ENCODE peak calls at places on chromosomes 5 and 9, in nine cellular contexts. G, T, N, M, I, Y, U, W and Z are unnamed samples.
A peak's percentile ranks its signal among the peaks of the same experiment; 100 is the strongest.

GRCh38 chr5:53820119-53820801 is 259.8 kb downstream of the NDUFS4 start:
- DNase-seq in T (no peak), M (no peak), N (no peak), Y (no peak), W (no peak), G (no peak), I (no peak), U (no peak), Z (no peak)

GRCh38 chr9:137045294-137046093 is 483 bp downstream of the NPDC1 start:
- DNase-seq in Y (no peak), I (peak; percentile 62), M (peak; percentile 79), G (no peak), U (no peak), T (no peak), W (no peak), N (no peak), Z (no peak)

GRCh38 chr9:112532427-112532826 is 45.8 kb downstream of the KIAA1958 start:
- DNase-seq in U (no peak), Y (no peak), M (no peak), T (no peak), I (no peak), N (no peak), W (no peak), G (peak; percentile 39), Z (no peak)

GRCh38 chr9:16266648-16267276 is 603.7 kb downstream of the BNC2 start:
- DNase-seq in G (no peak), N (no peak), W (no peak), I (no peak), U (no peak), T (no peak), Y (no peak), M (no peak), Z (no peak)

GRCh38 chr9:98074119-98074990 is 17.8 kb downstream of the NANS start:
- DNase-seq in G (peak; percentile 52), T (no peak), N (peak; percentile 38), U (peak; percentile 63), M (no peak), Y (no peak), W (peak; percentile 33), I (peak; percentile 64), Z (peak; percentile 62)

GRCh38 chr9:37968228-37968672 is 64.3 kb upstream of the SLC25A51 start:
- DNase-seq in T (no peak), M (peak; percentile 71), N (no peak), G (no peak), Y (peak; percentile 41), I (no peak), U (no peak), W (peak; percentile 80), Z (no peak)

GRCh38 chr5:73213566-73213998 is 40.6 kb downstream of the TMEM174 start:
- DNase-seq in Y (peak; percentile 80), W (no peak), M (no peak), G (peak; percentile 35), U (no peak), T (no peak), N (no peak), I (no peak), Z (no peak)

GRCh38 chr5:137350791-137351190 is 148.3 kb downstream of the SPOCK1 start:
- DNase-seq in W (no peak), Y (no peak), T (no peak), U (no peak), G (no peak), N (no peak), I (no peak), M (no peak), Z (no peak)

GRCh38 chr5:3590967-3591900 is 4.4 kb upstream of the IRX1 start:
- DNase-seq in N (no peak), T (no peak), I (no peak), G (no peak), U (no peak), W (no peak), M (no peak), Y (peak; percentile 66), Z (no peak)

GRCh38 chr5:79759436-79759835 is 69.8 kb downstream of the CMYA5 start:
- DNase-seq in I (no peak), W (peak; percentile 47), U (no peak), G (no peak), M (no peak), N (no peak), Y (no peak), T (no peak), Z (no peak)

GRCh38 chr9:136700959-136701664 is 11.3 kb upstream of the DIPK1B start:
- DNase-seq in N (no peak), Y (peak; percentile 69), M (no peak), U (no peak), I (no peak), W (no peak), G (no peak), T (no peak), Z (peak; percentile 61)

GRCh38 chr5:113059232-113059805 is 82.7 kb downstream of the DCP2 start:
- DNase-seq in Y (peak; percentile 83), I (no peak), M (no peak), N (peak; percentile 50), G (no peak), U (no peak), T (no peak), W (no peak), Z (no peak)

GRCh38 chr9:37053684-37054512 is 19.8 kb upstream of the PAX5 start:
- DNase-seq in N (no peak), U (no peak), W (no peak), G (no peak), T (no peak), M (no peak), Y (no peak), I (no peak), Z (no peak)

GRCh38 chr5:145975361-145976066 is 39.1 kb downstream of the SH3RF2 start:
- DNase-seq in N (no peak), G (peak; percentile 63), I (peak; percentile 70), W (peak; percentile 93), T (peak; percentile 86), M (no peak), U (no peak), Y (no peak), Z (no peak)

GRCh38 chr5:6442333-6442732 is 6.3 kb upstream of the UBE2QL1 start:
- DNase-seq in M (no peak), Y (no peak), G (no peak), I (no peak), N (no peak), T (no peak), W (no peak), U (no peak), Z (no peak)

GRCh38 chr5:127650022-127650421 is 1.1 kb downstream of the CTXN3 start:
- DNase-seq in W (no peak), T (no peak), G (no peak), M (no peak), N (no peak), I (peak; percentile 29), Y (no peak), U (no peak), Z (no peak)
- H3K4me3 ChIP-seq in W (no peak overlapping the region), T (no peak overlapping the region), G (no peak overlapping the region), M (no peak overlapping the region), N (no peak overlapping the region), I (no peak overlapping the region), Y (no peak overlapping the region), U (no peak overlapping the region), Z (no peak overlapping the region)

GRCh38 chr5:96218653-96219052 is 214.4 kb downstream of the PCSK1 start:
- DNase-seq in N (no peak), G (no peak), M (no peak), I (no peak), Y (no peak), W (no peak), T (no peak), U (no peak), Z (no peak)

GRCh38 chr5:96222129-96222528 is 210.9 kb downstream of the PCSK1 start:
- DNase-seq in U (no peak), W (no peak), Y (no peak), N (no peak), G (no peak), I (no peak), T (no peak), M (no peak), Z (no peak)

GRCh38 chr5:96214442-96215197 is 218.4 kb downstream of the PCSK1 start:
- DNase-seq in T (no peak), N (no peak), W (no peak), M (no peak), I (no peak), G (peak; percentile 16), U (no peak), Y (no peak), Z (no peak)

GRCh38 chr5:96220610-96221390 is 212.2 kb downstream of the PCSK1 start:
- DNase-seq in U (no peak), G (no peak), I (no peak), T (no peak), M (no peak), Y (no peak), W (peak; percentile 88), N (no peak), Z (no peak)

GRCh38 chr5:96219580-96220281 is 213.3 kb downstream of the PCSK1 start:
- DNase-seq in M (no peak), U (no peak), I (no peak), W (peak; percentile 88), Y (no peak), N (no peak), T (no peak), G (no peak), Z (no peak)
- H3K27ac ChIP-seq in M (no peak overlapping the region), U (no peak overlapping the region), I (no peak overlapping the region), W (peak overlapping the region; percentile 95), Y (no peak overlapping the region), N (no peak overlapping the region), T (no peak overlapping the region), G (no peak overlapping the region), Z (no peak overlapping the region)

DNA sequence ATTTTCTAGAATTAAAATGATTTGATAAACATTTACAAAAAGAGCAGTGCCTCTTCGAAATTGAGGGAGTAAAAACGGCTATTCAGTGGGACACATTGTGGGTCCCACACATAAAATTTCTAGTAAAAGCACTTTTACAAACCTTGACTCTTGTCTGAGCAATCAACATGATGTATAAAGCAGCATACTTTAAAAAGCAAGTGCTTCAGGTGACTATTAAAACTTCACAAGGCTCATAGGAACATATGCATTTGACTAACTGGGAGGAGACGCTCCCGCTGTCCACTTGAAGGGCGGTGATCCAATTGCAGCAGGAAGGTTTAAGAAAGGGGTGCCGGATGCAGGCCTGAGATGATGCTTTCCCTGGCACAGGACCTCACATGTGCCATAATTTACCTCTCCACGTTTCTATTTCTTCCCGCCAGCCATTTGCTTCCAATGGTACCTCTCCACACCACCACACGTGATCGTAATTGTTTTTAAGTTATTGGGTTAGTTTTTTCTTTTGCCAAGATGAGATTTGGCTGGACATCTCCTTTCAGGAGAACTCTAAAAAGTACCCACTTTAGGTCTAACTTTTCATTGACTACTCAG is 1.8 kb downstream of the MCTP1 start:
- DNase-seq in U (no peak), Y (no peak), T (no peak), N (no peak), I (no peak), G (no peak), W (peak; percentile 1), M (no peak), Z (no peak)
- H3K4me3 ChIP-seq in U (no peak overlapping the region), Y (no peak overlapping the region), T (no peak overlapping the region), N (peak overlapping the region; percentile 72), I (peak overlapping the region; percentile 53), G (no peak overlapping the region), W (no peak overlapping the region), M (no peak overlapping the region), Z (no peak overlapping the region)

DNA sequence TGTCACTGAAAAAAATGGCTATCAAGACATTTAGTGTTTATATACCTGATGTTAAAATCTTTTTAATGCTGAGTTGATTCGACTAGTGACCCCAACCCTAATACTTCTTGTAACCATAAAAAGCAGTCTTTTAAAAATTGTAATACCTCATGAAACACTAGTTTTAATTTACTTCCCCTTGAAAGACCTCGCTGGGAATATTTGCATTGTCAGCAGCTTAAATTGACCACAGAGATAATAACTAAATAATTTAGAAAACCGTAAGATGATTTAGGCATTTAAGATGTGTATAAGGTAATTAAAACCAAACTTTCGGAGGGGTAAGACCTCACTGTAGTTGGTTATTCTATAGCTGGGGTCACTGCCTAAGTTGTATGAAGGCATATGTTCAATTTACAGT is 89.8 kb downstream of the FGF10 start:
- DNase-seq in U (no peak), N (no peak), T (no peak), M (no peak), G (no peak), Y (no peak), W (no peak), I (no peak), Z (no peak)
- H3K27ac ChIP-seq in U (no peak overlapping the region), N (no peak overlapping the region), T (no peak overlapping the region), M (no peak overlapping the region), G (no peak overlapping the region), Y (no peak overlapping the region), W (no peak overlapping the region), I (no peak overlapping the region), Z (no peak overlapping the region)